ENCODE peak calls at places on chromosomes 2 and 18, in ten cellular contexts. T, N, D, U, I, C, J, Z, G and Q are unnamed samples.

GRCh38 chr2:96090527-96090926 is 25.8 kb downstream of the ADRA2B start:
- DNase-seq in D (no peak), T (no peak), J (no peak), Z (no peak), G (no peak), U (no peak), C (no peak), N (no peak), I (no peak), Q (no peak)

GRCh38 chr2:207143474-207144190 is 22.1 kb downstream of the KLF7 start:
- DNase-seq in T (peak; percentile 79), J (peak; percentile 55), I (peak; percentile 84), Z (no peak), C (peak; percentile 46), U (peak; percentile 53), D (no peak), G (no peak), N (peak; percentile 94), Q (no peak)

GRCh38 chr2:239805043-239805329 is 220.2 kb downstream of the NDUFA10 start:
- DNase-seq in Z (peak; percentile 6), T (no peak), N (no peak), I (no peak), J (no peak), C (no peak), G (no peak), D (no peak), U (no peak), Q (no peak)

GRCh38 chr18:44180683-44181082 is 500.0 kb upstream of the SETBP1 start:
- DNase-seq in D (no peak), N (no peak), Z (no peak), C (no peak), G (peak; percentile 72), U (no peak), J (peak; percentile 5), T (no peak), I (no peak), Q (no peak)

GRCh38 chr2:97957432-97958183 is 38.1 kb downstream of the TMEM131 start:
- DNase-seq in J (no peak), U (no peak), G (peak; percentile 81), Z (no peak), T (no peak), D (peak; percentile 55), N (no peak), I (no peak), C (no peak), Q (no peak)

GRCh38 chr2:172735646-172736418 is at the start of gene RAPGEF4:
- DNase-seq in Z (peak; percentile 13), I (no peak), U (no peak), N (no peak), G (no peak), T (no peak), J (no peak), C (no peak), D (no peak), Q (peak; percentile 40)

GRCh38 chr2:69216535-69217332 is 170.3 kb downstream of the GFPT1 start:
- DNase-seq in G (no peak), U (no peak), N (no peak), I (no peak), D (no peak), T (no peak), Z (no peak), J (no peak), C (no peak), Q (no peak)

GRCh38 chr2:224894356-224894755 is 147.9 kb downstream of the DOCK10 start:
- DNase-seq in G (no peak), I (no peak), T (no peak), D (peak; percentile 73), C (no peak), Z (no peak), N (no peak), U (no peak), J (no peak), Q (no peak)

GRCh38 chr2:54015809-54016703 is 45.3 kb upstream of the PSME4 start:
- DNase-seq in I (no peak), D (no peak), Z (no peak), G (peak; percentile 49), J (no peak), C (no peak), N (no peak), U (no peak), T (no peak), Q (no peak)

GRCh38 chr18:853471-853870 is 41.4 kb upstream of the YES1 start:
- DNase-seq in D (no peak), J (no peak), U (no peak), N (no peak), G (no peak), C (no peak), T (no peak), Z (no peak), I (no peak), Q (no peak)

DNA sequence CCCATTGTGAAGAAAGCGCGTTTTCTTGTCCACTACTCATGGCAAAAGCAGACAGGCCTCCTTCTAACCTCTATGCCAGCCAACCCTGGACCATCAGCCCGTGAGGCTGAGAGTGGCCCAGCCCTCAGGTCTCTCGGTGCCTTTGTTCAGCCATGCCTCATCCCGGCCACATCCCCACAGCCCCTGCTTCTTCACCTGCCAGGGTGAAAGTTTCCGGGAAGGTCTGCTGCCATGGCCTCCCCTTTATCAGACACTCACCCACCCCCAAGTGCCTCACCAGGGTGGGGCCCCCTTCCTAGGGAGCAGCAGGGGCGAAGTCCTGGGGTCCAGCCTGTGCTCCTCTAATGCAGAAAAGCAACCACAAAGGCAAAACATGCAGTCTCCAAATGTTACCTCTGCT is 478.4 kb upstream of the SALL3 start:
- DNase-seq in G (no peak), U (no peak), D (no peak), N (no peak), I (peak; percentile 19), Z (no peak), T (no peak), J (no peak), C (no peak), Q (no peak)
- H3K9me3 ChIP-seq in G (peaks cover 63% of the 10 kb centered on the region), U (no peaks in the 10 kb centered on the region), D (no peaks in the 10 kb centered on the region), N (no peaks in the 10 kb centered on the region), I (no peaks in the 10 kb centered on the region), Z (no peaks in the 10 kb centered on the region), T (no peaks in the 10 kb centered on the region), J (no peaks in the 10 kb centered on the region), C (peaks cover 2% of the 10 kb centered on the region), Q (peaks cover 10% of the 10 kb centered on the region)

GRCh38 chr2:188599140-188599539 is 307.5 kb downstream of the GULP1 start:
- DNase-seq in N (no peak), C (no peak), D (no peak), I (no peak), U (no peak), J (no peak), T (no peak), Z (no peak), G (no peak), Q (no peak)

GRCh38 chr2:188601927-188602326 is 310.3 kb downstream of the GULP1 start:
- DNase-seq in N (no peak), J (no peak), U (no peak), T (no peak), D (no peak), G (no peak), C (no peak), Z (no peak), I (no peak), Q (no peak)

GRCh38 chr2:188601391-188601790 is 309.7 kb downstream of the GULP1 start:
- DNase-seq in D (no peak), N (no peak), T (no peak), J (no peak), C (no peak), Z (no peak), I (no peak), G (no peak), U (no peak), Q (no peak)

GRCh38 chr2:188598551-188598950 is 306.9 kb downstream of the GULP1 start:
- DNase-seq in I (no peak), U (no peak), D (no peak), J (no peak), Z (peak; percentile 24), T (no peak), G (no peak), N (no peak), C (no peak), Q (no peak)

GRCh38 chr2:188600536-188601210 is 309.0 kb downstream of the GULP1 start:
- DNase-seq in I (no peak), J (no peak), T (no peak), Z (no peak), C (no peak), N (no peak), U (no peak), G (no peak), D (no peak), Q (no peak)
- H3K27ac ChIP-seq in I (no peak overlapping the region), J (no peak overlapping the region), T (no peak overlapping the region), Z (no peak overlapping the region), C (no peak overlapping the region), N (no peak overlapping the region), U (no peak overlapping the region), G (no peak overlapping the region), D (no peak overlapping the region), Q (no peak overlapping the region)

DNA sequence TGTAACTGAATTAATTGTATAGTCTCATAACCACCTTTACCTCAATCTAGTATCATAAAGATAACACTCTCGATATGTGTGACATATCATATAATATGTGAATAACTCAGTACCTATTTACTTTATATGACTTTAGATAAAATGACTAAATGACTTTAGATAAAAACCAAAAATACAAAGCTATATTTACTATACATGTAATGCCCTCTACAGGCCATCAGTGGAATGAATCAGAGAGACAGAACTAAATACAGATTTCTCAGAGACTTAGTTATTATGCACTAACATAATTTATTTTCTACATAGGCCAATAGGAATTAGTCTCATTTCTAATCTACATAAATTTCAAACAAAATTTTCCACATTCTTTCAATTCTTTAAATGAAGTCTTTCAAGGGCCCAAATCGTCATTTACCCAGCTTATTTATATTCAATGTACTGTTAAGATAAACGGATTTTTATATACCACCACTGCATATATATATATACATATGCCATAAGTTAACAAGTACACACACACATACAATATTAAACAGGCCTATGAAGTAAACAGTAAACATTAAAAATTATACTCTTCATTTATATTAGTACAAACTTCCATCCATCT is 219.9 kb downstream of the EXOC6B start:
- DNase-seq in D (peak; percentile 13), Z (no peak), N (no peak), G (no peak), C (no peak), I (no peak), T (no peak), U (no peak), J (no peak), Q (no peak)
- H3K9me3 ChIP-seq in D (no peaks in the 10 kb centered on the region), Z (no peaks in the 10 kb centered on the region), N (no peaks in the 10 kb centered on the region), G (no peaks in the 10 kb centered on the region), C (no peaks in the 10 kb centered on the region), I (no peaks in the 10 kb centered on the region), T (no peaks in the 10 kb centered on the region), U (no peaks in the 10 kb centered on the region), J (no peaks in the 10 kb centered on the region), Q (no peaks in the 10 kb centered on the region)

DNA sequence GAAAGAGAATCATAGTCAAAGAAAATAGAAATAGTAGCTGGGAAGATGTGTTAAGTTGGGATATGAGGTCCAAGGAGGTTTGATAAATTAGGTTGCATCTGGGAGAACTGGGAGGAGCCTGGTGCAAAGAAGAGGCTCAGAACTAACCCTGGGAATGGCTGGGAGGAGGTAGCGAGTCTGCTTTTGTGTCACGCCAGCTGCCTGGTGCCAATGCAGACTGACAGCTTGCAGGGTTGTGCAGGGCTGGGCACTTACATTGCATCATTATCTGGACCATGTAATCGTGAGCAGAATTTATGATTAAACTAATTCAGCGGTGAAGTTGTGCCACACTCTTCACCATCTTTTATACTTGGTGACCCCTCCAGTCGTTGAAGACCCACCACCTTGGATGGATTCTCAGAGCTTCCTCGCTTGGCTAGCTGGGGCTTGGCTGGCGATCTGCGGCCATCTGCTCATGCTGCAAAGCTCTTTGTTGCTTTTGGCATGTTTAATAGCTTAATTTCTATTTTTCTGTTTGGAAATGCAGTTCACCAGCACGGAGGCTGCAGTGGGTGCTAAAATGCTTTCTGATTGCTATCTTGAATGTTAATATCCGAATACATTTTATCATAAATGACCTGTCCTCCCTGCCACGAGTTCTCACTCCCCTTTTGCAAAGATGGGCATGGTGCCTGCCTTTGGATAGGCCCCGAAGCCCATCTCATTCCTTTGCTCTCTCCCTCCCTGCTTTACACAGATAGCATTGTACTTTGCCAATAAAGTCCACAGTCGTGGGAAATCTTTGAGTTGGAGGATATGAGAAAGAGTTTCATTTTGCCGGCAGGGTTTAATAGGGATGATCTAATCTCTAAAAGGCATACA is 188.1 kb downstream of the PRKCE start:
- DNase-seq in C (no peak), G (no peak), I (peak; percentile 54), T (no peak), Z (no peak), N (no peak), J (no peak), U (no peak), D (no peak), Q (no peak)
- H3K27ac ChIP-seq in C (peak overlapping the region; percentile 32), G (no peak overlapping the region), I (no peak overlapping the region), T (no peak overlapping the region), Z (no peak overlapping the region), N (peak overlapping the region; percentile 23), J (no peak overlapping the region), U (no peak overlapping the region), D (no peak overlapping the region), Q (no peak overlapping the region)